ENCODE peak calls at places on chromosomes 13 and 19, in nine cellular contexts. V, T, Z, J, Q, F, Y, B and N are unnamed samples.

GRCh38 chr19:33514885-33515485 is 6.6 kb downstream of the PEPD start:
- ATAC-seq in F (peak), B (peak), Y (peak), Z (no peak), Q (no peak), J (no peak), V (peak), T (no peak), N (no peak)

GRCh38 chr19:40650749-40651305 is 39.6 kb downstream of the NUMBL start:
- ATAC-seq in F (no peak), J (peak), Z (no peak), V (peak), T (no peak), B (no peak), Q (no peak), Y (peak), N (no peak)

GRCh38 chr13:90867336-90867683 is 480.2 kb upstream of the MIR17HG start:
- ATAC-seq in V (peak), F (peak), B (peak), J (peak), Z (no peak), Q (peak), T (no peak), Y (peak), N (no peak)

GRCh38 chr19:45351401-45351952 is 10.9 kb downstream of the KLC3 start:
- ATAC-seq in Q (no peak), Z (no peak), V (no peak), T (no peak), F (no peak), Y (no peak), B (peak), J (no peak), N (no peak)

GRCh38 chr13:110788778-110789177 is 75.3 kb downstream of the ING1 start:
- ATAC-seq in V (no peak), Y (no peak), F (no peak), B (no peak), Z (no peak), T (no peak), Q (no peak), J (no peak), N (no peak)

GRCh38 chr13:23750383-23751121 is 138.6 kb downstream of the MIPEP start:
- ATAC-seq in Z (no peak), T (no peak), Y (no peak), Q (no peak), V (no peak), B (peak), J (no peak), F (no peak), N (no peak)

GRCh38 chr13:46124531-46124966 is 19.7 kb upstream of the CPB2 start:
- ATAC-seq in J (no peak), Q (no peak), Y (no peak), Z (no peak), B (no peak), F (peak), V (no peak), T (no peak), N (peak)

GRCh38 chr13:113493315-113493951 is 2.9 kb upstream of the DCUN1D2 start:
- ATAC-seq in J (no peak), F (no peak), V (peak), Z (no peak), Y (no peak), B (peak), Q (peak), T (peak), N (no peak)

GRCh38 chr13:42377640-42378382 is 105.9 kb downstream of the AKAP11 start:
- ATAC-seq in Y (peak), V (no peak), B (no peak), F (peak), J (no peak), Z (peak), Q (no peak), T (peak), N (peak)

GRCh38 chr13:34020388-34020787 is 202.4 kb downstream of the RFC3 start:
- ATAC-seq in Z (no peak), Y (no peak), T (no peak), V (no peak), B (no peak), Q (no peak), F (no peak), J (no peak), N (no peak)